ENCODE peak calls at places on chromosomes 11 and 22, in nine cellular contexts. P is AG10803, S is stomach, K is fibroblast of villous mesenchyme, B is GM23338, M is astrocyte, T is HFFc6, G is AG04450, Z is fibroblast of lung. Y is an unnamed sample.

GRCh38 chr11:132072044-132072879 is 701.8 kb downstream of the NTM start:
- DNase-seq in T (peak; percentile 98), B (no peak), K (peak; percentile 69), P (peak; percentile 99), G (peak; percentile 89), Z (peak; percentile 100), S (no peak), M (peak; percentile 100), Y (no peak)

GRCh38 chr22:22802346-22802970 is 85.2 kb upstream of the IGLL5 start:
- DNase-seq in B (peak; percentile 35), S (no peak), K (no peak), M (no peak), G (no peak), P (no peak), T (no peak), Z (no peak), Y (no peak)

GRCh38 chr11:73159297-73159696 is 17.2 kb upstream of the FCHSD2 start:
- DNase-seq in P (no peak), M (no peak), S (no peak), Z (no peak), T (no peak), B (no peak), G (no peak), K (no peak), Y (no peak)

GRCh38 chr11:132987936-132988335 is 544.4 kb downstream of the OPCML start:
- DNase-seq in B (no peak), K (no peak), S (no peak), T (peak; percentile 24), G (no peak), M (peak; percentile 81), P (peak; percentile 74), Z (peak; percentile 83), Y (no peak)

GRCh38 chr11:65643971-65644370 is 6.1 kb downstream of the SIPA1 start:
- DNase-seq in G (no peak), B (peak; percentile 73), S (no peak), P (no peak), Z (peak; percentile 6), K (no peak), M (no peak), T (no peak), Y (no peak)

GRCh38 chr22:50482107-50483074 is 1.0 kb downstream of the ADM2 start:
- DNase-seq in B (peak; percentile 61), S (no peak), Z (no peak), M (no peak), P (no peak), G (no peak), T (no peak), K (no peak), Y (no peak)

GRCh38 chr11:43567396-43567975 is 113.1 kb upstream of the HSD17B12 start:
- DNase-seq in G (peak; percentile 27), T (peak; percentile 44), S (no peak), B (peak; percentile 80), M (peak; percentile 21), Z (peak; percentile 29), P (peak; percentile 54), K (peak; percentile 50), Y (no peak)

GRCh38 chr11:67562951-67563350 is 20.7 kb upstream of the GSTP1 start:
- DNase-seq in T (no peak), B (no peak), M (peak; percentile 41), K (no peak), S (no peak), P (no peak), Z (peak; percentile 45), G (no peak), Y (no peak)

GRCh38 chr22:40196628-40197027 is 18.9 kb downstream of the TNRC6B start:
- DNase-seq in T (peak; percentile 89), P (peak; percentile 89), B (no peak), Z (peak; percentile 97), S (no peak), M (peak; percentile 96), G (peak; percentile 86), K (peak; percentile 94), Y (peak; percentile 76)

GRCh38 chr22:40190501-40190900 is 12.8 kb downstream of the TNRC6B start:
- DNase-seq in T (no peak), K (no peak), G (no peak), B (no peak), P (no peak), S (peak; percentile 62), Z (no peak), M (no peak), Y (no peak)

GRCh38 chr22:40194656-40195055 is 16.9 kb downstream of the TNRC6B start:
- DNase-seq in K (no peak), S (no peak), T (no peak), P (no peak), B (peak; percentile 48), M (no peak), Z (no peak), G (no peak), Y (peak; percentile 19)

GRCh38 chr22:40189979-40190378 is 12.3 kb downstream of the TNRC6B start:
- DNase-seq in K (no peak), S (no peak), G (no peak), B (no peak), P (no peak), T (peak; percentile 52), Z (peak; percentile 71), M (peak; percentile 68), Y (no peak)

GRCh38 chr22:40193429-40194421 is 16.0 kb downstream of the TNRC6B start:
- DNase-seq in Z (peak; percentile 39), K (peak; percentile 56), M (no peak), P (peak; percentile 49), S (no peak), B (peak; percentile 94), G (no peak), T (no peak), Y (no peak)
- TF ChIP-seq CTCF in Z (peak; percentile 26), K (peak; percentile 47), M (peak; percentile 32), P (peak; percentile 44), S (no peak), B (peak; percentile 47), G (peak; percentile 44), T (peak; percentile 71), Y (peak; percentile 30)

GRCh38 chr11:64447717-64448598 is 89.0 kb downstream of the RPS6KA4 start:
- DNase-seq in P (peak; percentile 46), M (peak; percentile 2), K (peak; percentile 30), G (no peak), B (peak; percentile 53), Z (peak; percentile 13), T (peak; percentile 29), S (peak; percentile 33), Y (peak; percentile 82)

GRCh38 chr11:64451856-64452255 is 92.9 kb downstream of the RPS6KA4 start:
- DNase-seq in M (no peak), Z (no peak), S (no peak), P (no peak), B (no peak), G (no peak), T (no peak), K (no peak), Y (no peak)

GRCh38 chr11:64448599-64449380 is 89.8 kb downstream of the RPS6KA4 start:
- DNase-seq in Z (peak; percentile 51), P (peak; percentile 49), M (peak; percentile 22), T (peak; percentile 39), B (peak; percentile 91), K (peak; percentile 59), S (peak; percentile 85), G (no peak), Y (peak; percentile 92)

GRCh38 chr11:64450168-64450560 is 91.2 kb downstream of the RPS6KA4 start:
- DNase-seq in S (no peak), K (no peak), T (no peak), Z (no peak), G (no peak), P (no peak), M (no peak), B (no peak), Y (peak; percentile 37)

DNA sequence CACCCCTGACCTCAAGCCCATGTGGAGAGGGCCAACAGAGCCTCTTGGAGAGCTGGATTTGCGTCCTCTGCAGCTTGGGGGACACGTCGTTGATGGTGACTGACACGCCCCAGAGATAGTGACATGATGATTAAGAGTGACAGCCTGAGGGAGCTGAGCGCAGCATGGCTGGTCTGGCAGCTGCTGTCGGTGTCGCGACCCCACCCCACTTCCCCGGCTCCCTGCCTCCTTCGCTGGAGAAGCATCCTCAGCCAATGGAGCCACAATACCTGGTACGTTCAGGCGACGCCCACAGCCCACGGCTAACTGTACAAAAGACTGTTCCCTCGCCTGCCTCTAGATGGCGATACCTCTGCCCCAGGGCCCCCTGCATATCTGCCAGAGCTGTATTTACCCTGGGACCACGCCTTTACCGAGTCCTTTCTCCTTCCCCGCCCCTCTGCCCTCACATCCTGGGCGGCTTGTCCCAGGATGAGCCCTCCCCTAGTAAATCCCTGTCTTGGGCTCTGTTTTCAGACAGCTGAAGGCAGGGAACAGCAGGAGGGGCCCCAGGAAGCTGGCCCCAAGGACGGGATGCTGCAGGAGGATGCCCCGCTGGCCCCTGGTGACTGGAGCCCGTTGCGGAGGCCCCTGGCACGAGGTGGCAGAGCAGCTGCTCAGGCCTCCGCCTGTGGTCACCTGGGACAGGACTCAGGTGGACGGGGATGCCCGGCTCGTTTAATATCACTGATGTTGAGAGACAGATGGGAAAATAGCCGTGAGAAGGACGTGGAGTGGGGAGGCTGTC is 90.6 kb downstream of the RPS6KA4 start:
- DNase-seq in G (no peak), S (peak; percentile 70), K (peak; percentile 34), M (no peak), T (peak; percentile 33), P (peak; percentile 23), Z (peak; percentile 29), B (peak; percentile 90), Y (peak; percentile 78)
- TF ChIP-seq CTCF in G (peak; percentile 85), S (peak; percentile 58), K (peak; percentile 90), M (peak; percentile 75), T (peak; percentile 85), P (peak; percentile 78), Z (peak; percentile 67), B (peak; percentile 94), Y (peak; percentile 63)

DNA sequence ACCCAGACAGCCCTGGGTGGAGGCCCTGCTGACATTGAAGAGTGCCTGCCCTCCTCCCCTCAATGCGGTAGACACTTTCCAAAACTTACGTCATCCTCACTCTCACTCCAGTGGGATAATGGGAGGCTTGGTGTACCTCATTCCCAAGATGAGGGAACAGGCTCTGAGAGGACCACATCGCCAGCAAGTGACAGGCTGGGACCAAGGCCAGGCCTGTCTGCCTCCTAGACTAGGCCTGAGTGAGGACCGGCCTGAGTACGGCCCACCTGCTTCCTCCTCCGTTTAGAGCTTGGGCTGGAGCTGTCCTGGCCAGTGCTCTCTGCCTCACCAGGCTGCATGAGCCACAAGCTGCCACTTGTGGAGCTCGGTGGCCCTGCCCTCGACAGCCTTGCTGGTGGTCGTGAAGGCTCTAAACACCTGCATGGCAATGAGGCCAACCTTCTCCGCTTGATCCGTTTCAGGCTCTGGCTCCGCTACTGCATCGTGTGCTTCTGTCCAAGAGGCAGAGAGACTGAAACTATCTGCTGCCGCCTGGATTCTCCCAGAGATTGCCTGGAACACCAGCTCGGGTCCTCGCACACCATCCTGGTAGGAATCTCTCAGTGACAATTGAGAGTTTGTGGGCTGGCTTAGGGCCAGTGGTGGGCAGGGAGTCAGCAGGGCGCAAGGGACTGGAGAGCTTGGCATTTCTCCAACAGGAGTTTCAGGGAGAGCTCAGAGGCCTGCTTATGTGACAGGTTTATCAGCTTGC is 9.5 kb downstream of the LRRC75B start:
- DNase-seq in M (peak; percentile 7), T (no peak), S (no peak), G (no peak), P (peak; percentile 22), Z (peak; percentile 35), B (no peak), K (peak; percentile 48), Y (no peak)
- TF ChIP-seq CTCF in M (no peak), T (no peak), S (no peak), G (no peak), P (no peak), Z (no peak), B (no peak), K (no peak), Y (no peak)

DNA sequence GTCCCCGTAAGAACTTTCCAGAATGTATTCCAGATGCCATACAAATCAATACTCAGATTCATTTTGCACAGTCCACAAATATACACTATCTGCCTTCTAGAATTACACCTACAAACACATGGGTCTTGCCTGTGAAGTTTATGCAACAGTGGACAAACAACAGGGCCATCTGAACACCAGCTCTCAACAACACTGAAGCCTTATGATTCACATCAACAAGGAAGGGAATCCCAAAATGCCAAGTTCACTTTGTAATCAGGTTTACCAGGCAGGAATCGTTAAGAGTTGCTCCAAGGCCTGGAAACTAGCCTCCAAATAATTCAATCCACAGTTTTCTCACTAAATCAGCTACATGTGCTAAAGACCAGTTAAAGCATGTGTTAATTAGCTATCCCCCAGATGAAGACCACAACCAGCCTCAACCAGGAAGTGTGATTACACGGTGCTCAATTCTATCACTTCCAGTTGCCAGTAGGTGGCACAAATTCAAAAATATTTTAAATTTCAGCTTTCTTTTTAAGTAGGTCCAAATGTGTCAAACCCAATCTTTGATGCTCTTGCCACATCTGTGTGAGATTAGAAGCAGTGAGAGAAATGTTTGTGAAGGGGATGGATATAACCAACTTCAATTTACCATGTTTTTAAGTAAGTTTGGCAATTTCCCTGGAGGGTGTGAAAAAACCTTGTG is 139.1 kb upstream of the BDNF start:
- DNase-seq in G (no peak), T (peak; percentile 11), Z (peak; percentile 27), S (no peak), P (peak; percentile 67), B (peak; percentile 52), M (peak; percentile 19), K (peak; percentile 37), Y (no peak)
- TF ChIP-seq CTCF in G (peak; percentile 35), T (peak; percentile 78), Z (no peak), S (no peak), P (peak; percentile 47), B (peak; percentile 36), M (peak; percentile 51), K (peak; percentile 49), Y (no peak)